ENCODE peak calls at places on chromosomes 7 and 10, in five cellular contexts. One of them, this sample, is unnamed.
A peak's percentile ranks its signal among the peaks of the same experiment; 100 is the strongest.

GRCh38 chr7:92179393-92179924 is 517 bp upstream of the LRRD1 start:
- DNase-seq in fibroblast of the conjunctiva: no peak
- DNase-seq in pons: peak; percentile 32
- DNase-seq in GM04503: no peak
- DNase-seq in NCI-H460: no peak
- DNase-seq in this sample: no peak

GRCh38 chr7:139567647-139568345 is 44.3 kb downstream of the CLEC2L start:
- DNase-seq in pons: no peak
- DNase-seq in fibroblast of the conjunctiva: no peak
- DNase-seq in GM04503: no peak
- DNase-seq in NCI-H460: no peak
- DNase-seq in this sample: no peak

GRCh38 chr10:70544431-70545340 is 57.9 kb downstream of the PRF1 start:
- DNase-seq in GM04503: no peak
- DNase-seq in pons: no peak
- DNase-seq in fibroblast of the conjunctiva: no peak
- DNase-seq in NCI-H460: no peak
- DNase-seq in this sample: no peak

GRCh38 chr7:104642551-104642950 is 314.1 kb downstream of the LHFPL3 start:
- DNase-seq in pons: no peak
- DNase-seq in fibroblast of the conjunctiva: no peak
- DNase-seq in GM04503: no peak
- DNase-seq in NCI-H460: no peak
- DNase-seq in this sample: no peak

GRCh38 chr7:99407849-99408346 is 499 bp downstream of the PDAP1 start:
- DNase-seq in fibroblast of the conjunctiva: peak; percentile 59
- DNase-seq in pons: no peak
- DNase-seq in GM04503: peak; percentile 27
- DNase-seq in NCI-H460: no peak
- DNase-seq in this sample: peak; percentile 28

GRCh38 chr10:80333985-80334384 is 22.6 kb downstream of the DYDC1 start:
- DNase-seq in GM04503: no peak
- DNase-seq in fibroblast of the conjunctiva: no peak
- DNase-seq in NCI-H460: no peak
- DNase-seq in pons: no peak
- DNase-seq in this sample: no peak

GRCh38 chr10:128417776-128418175 is 291.6 kb upstream of the MKI67 start:
- DNase-seq in NCI-H460: no peak
- DNase-seq in pons: no peak
- DNase-seq in fibroblast of the conjunctiva: no peak
- DNase-seq in GM04503: no peak
- DNase-seq in this sample: no peak

GRCh38 chr10:132571565-132572544 is 34.3 kb downstream of the INPP5A start:
- DNase-seq in pons: no peak
- DNase-seq in NCI-H460: peak; percentile 61
- DNase-seq in fibroblast of the conjunctiva: peak; percentile 58
- DNase-seq in GM04503: peak; percentile 53
- DNase-seq in this sample: no peak

GRCh38 chr10:78301891-78302738 is 268.5 kb downstream of the RPS24 start:
- DNase-seq in GM04503: no peak
- DNase-seq in fibroblast of the conjunctiva: no peak
- DNase-seq in pons: peak; percentile 35
- DNase-seq in NCI-H460: no peak
- DNase-seq in this sample: no peak

GRCh38 chr10:123402656-123403055 is 248.5 kb downstream of the BUB3 start:
- DNase-seq in pons: peak; percentile 20
- DNase-seq in NCI-H460: no peak
- DNase-seq in GM04503: no peak
- DNase-seq in fibroblast of the conjunctiva: no peak
- DNase-seq in this sample: no peak